ENCODE peak calls at places on chromosomes 13 and 19, in eight cellular contexts. B is stomach, A is ovary, E is K562, M is HepG2, N is SK-N-SH, U is A549, T is H1. C is an unnamed sample.

GRCh38 chr19:30447276-30447870 is 75.2 kb downstream of the ZNF536 start:
- DNase-seq in M (no peak), T (no peak), E (no peak), U (no peak), B (no peak), N (no peak), A (no peak), C (no peak)

GRCh38 chr19:32676186-32676894 is 692 bp downstream of the RGS9BP start:
- DNase-seq in U (peak), N (peak), B (peak), A (peak), M (no peak), T (no peak), E (no peak), C (no peak)

GRCh38 chr13:21663197-21663596 is 7.7 kb upstream of the FGF9 start:
- DNase-seq in N (no peak), B (no peak), M (peak), U (no peak), T (no peak), E (no peak), A (no peak), C (no peak)

GRCh38 chr19:42121666-42122069 is 10.6 kb downstream of the POU2F2 start:
- DNase-seq in N (no peak), U (peak), M (no peak), T (no peak), A (no peak), B (no peak), E (no peak), C (no peak)

GRCh38 chr19:3708207-3708931 is at the start of gene TJP3:
- DNase-seq in T (no peak), B (peak), E (no peak), U (no peak), N (peak), A (no peak), M (peak), C (no peak)

GRCh38 chr19:29810504-29810871 is 1.3 kb upstream of the CCNE1 start:
- DNase-seq in T (no peak), M (no peak), A (peak), B (no peak), E (peak), U (no peak), N (no peak), C (no peak)

GRCh38 chr13:30473675-30474074 is 7.9 kb upstream of the HMGB1 start:
- DNase-seq in N (no peak), E (no peak), T (no peak), B (no peak), A (no peak), U (no peak), M (no peak), C (no peak)

GRCh38 chr13:32475403-32475802 is 47.5 kb upstream of the N4BP2L1 start:
- DNase-seq in B (no peak), N (no peak), A (no peak), U (no peak), T (no peak), M (no peak), E (no peak), C (no peak)

GRCh38 chr19:15445807-15446376 is 3.9 kb downstream of the WIZ start:
- DNase-seq in B (no peak), E (no peak), N (no peak), M (no peak), A (no peak), T (no peak), U (no peak), C (no peak)

GRCh38 chr13:79581870-79582315 is 100.9 kb downstream of the NDFIP2 start:
- DNase-seq in B (no peak), T (no peak), U (no peak), A (no peak), N (no peak), E (no peak), M (no peak), C (no peak)

GRCh38 chr19:29679598-29680210 is 14.4 kb downstream of the PLEKHF1 start:
- DNase-seq in B (no peak), E (no peak), N (no peak), U (no peak), M (no peak), A (no peak), T (no peak), C (no peak)

GRCh38 chr13:103371271-103371670 is 305.1 kb upstream of the SLC10A2 start:
- DNase-seq in E (no peak), T (no peak), B (no peak), M (no peak), U (no peak), N (no peak), A (no peak), C (no peak)

GRCh38 chr13:26183416-26183815 is 38.7 kb downstream of the RNF6 start:
- DNase-seq in A (no peak), B (no peak), T (no peak), E (no peak), M (no peak), N (no peak), U (no peak), C (no peak)

GRCh38 chr19:5147971-5148793 is 179.3 kb downstream of the KDM4B start:
- DNase-seq in T (no peak), N (no peak), U (no peak), A (no peak), B (no peak), M (no peak), E (no peak), C (no peak)

GRCh38 chr19:56333506-56333905 is 18.9 kb upstream of the ZSCAN5A start:
- DNase-seq in E (peak), U (peak), A (no peak), B (peak), M (peak), T (no peak), N (peak), C (no peak)

GRCh38 chr19:17200408-17201079 is 14.6 kb upstream of the USE1 start:
- DNase-seq in A (no peak), B (no peak), U (no peak), M (peak), E (no peak), T (no peak), N (peak), C (no peak)

GRCh38 chr19:16444273-16444597 is 27.5 kb downstream of the EPS15L1 start:
- DNase-seq in U (no peak), T (no peak), N (no peak), M (no peak), B (no peak), A (no peak), E (no peak), C (no peak)

GRCh38 chr19:30664358-30665058 is 292.3 kb downstream of the ZNF536 start:
- DNase-seq in U (no peak), E (peak), B (peak), T (no peak), N (peak), A (no peak), M (peak), C (no peak)

GRCh38 chr13:32947886-32948285 is 68.3 kb upstream of the KL start:
- DNase-seq in A (no peak), M (no peak), U (no peak), N (peak), B (no peak), T (no peak), E (no peak), C (no peak)

GRCh38 chr19:50003810-50004419 is 21.3 kb downstream of the VRK3 start:
- DNase-seq in T (no peak), B (peak), U (peak), N (no peak), A (no peak), M (no peak), E (peak), C (no peak)

GRCh38 chr19:46373573-46374359 is 26.9 kb downstream of the PPP5C start:
- DNase-seq in T (peak), N (peak), E (no peak), M (no peak), B (peak), U (peak), A (peak), C (peak)

GRCh38 chr19:4844348-4845179 is 13.1 kb upstream of the TICAM1 start:
- DNase-seq in E (peak), B (no peak), N (no peak), M (peak), A (no peak), T (no peak), U (no peak), C (peak)

GRCh38 chr19:9945319-9945966 is 9.1 kb upstream of the OLFM2 start:
- DNase-seq in A (peak), E (peak), M (peak), B (peak), T (no peak), N (peak), U (no peak), C (peak)

DNA sequence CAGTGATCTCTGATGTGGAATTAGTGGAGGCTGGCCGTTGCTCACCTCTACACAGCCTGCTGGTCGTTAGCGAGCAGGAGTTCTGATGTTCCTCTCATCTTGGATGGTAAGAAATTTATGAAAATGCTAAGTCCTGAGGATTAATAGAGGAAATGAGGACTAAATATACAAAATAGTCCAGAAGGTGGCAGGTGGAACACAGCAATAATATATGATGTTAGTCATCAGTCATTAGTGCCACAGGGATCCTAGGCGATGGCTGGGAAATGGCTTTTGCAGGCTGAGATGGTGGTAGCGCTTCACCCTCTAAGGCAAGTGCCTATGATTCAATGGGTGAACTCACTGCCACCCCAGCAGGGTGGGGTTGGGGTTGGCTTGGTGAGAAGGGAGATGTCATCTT is 338.6 kb upstream of the TMTC4 start:
- DNase-seq in A (no peak), E (no peak), M (no peak), B (no peak), T (no peak), N (no peak), U (no peak), C (no peak)
- TF ChIP-seq CTCF in A (no peak), E (no peak), M (no peak), B (no peak), T (no peak), N (no peak), U (no peak), C (no peak)

GRCh38 chr19:35379992-35380391 is 9.1 kb downstream of the GPR42 start:
- DNase-seq in U (no peak), E (peak), M (peak), T (no peak), N (no peak), A (no peak), B (peak), C (peak)
- TF ChIP-seq EP300 in U (no peak), E (no peak), M (no peak), T (no peak), N (no peak), A (no peak), B (no peak), C (no peak)

DNA sequence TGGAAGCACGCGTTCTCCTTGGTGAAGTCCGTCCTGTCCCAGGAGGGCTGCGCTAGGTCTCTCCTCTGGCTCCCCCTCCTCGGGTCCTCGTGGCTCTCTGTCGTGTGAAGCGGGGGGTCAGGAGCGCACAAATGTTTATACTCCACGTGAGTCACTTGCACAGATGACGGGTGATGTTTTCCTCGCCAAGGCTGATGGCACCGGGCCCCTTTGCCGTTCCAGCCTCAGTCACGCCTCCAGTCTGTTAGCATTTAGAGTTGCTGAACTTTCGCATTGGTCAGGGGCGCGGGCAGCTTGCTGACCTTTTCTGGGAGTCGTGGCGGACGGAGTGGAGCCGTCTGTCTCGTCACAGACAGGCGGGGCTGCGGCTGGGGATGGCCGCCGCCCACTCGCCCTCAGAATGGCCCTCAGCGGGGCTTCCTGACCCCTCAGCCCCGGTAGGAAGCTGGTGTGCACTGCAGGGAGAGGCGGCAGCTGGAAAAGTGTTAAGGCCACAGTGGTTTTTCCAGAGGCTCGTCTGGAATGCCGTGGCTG is 13.7 kb downstream of the KLHL26 start:
- DNase-seq in U (no peak), A (peak), N (no peak), B (peak), T (no peak), M (no peak), E (peak), C (peak)
- H3K4me3 ChIP-seq in U (no peak), A (no peak), N (no peak), B (peak), T (no peak), M (no peak), E (no peak), C (no peak)

GRCh38 chr19:2047076-2047448 is 4.0 kb downstream of the MKNK2 start:
- DNase-seq in E (no peak), N (no peak), T (no peak), B (no peak), U (no peak), M (no peak), A (no peak), C (no peak)
- TF ChIP-seq CTCF in E (no peak), N (no peak), T (no peak), B (no peak), U (peak), M (no peak), A (no peak), C (no peak)

DNA sequence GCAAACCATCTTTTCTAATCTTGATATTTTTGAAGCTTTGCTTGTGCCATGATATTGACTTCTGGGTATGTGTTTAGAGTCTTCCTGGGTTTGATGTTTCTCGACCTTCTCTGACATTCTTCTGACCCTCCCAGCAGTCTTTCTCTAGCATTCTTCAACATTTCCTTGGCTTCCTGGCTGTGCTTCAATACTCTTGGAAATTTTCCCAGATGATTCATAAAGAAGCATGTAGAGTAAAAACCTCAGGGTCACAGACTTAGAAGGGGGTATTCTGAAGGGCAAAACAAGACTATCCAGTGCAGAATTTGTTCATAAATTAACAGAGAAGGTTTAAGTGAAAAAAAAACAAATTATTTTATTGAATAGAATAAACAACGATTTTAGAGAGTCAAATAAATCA is 946.4 kb upstream of the PCDH9 start:
- DNase-seq in U (no peak), M (no peak), E (no peak), N (no peak), B (no peak), A (no peak), T (no peak), C (no peak)
- TF ChIP-seq EP300 in U (no peak), M (no peak), E (no peak), N (no peak), B (no peak), A (no peak), T (no peak), C (no peak)

GRCh38 chr13:99260216-99260615 is 2.0 kb upstream of the GPR18 start:
- DNase-seq in B (no peak), A (no peak), M (no peak), U (no peak), T (no peak), N (no peak), E (no peak), C (no peak)

GRCh38 chr13:99258210-99258860 is at the start of gene GPR18:
- DNase-seq in M (no peak), T (no peak), B (no peak), N (no peak), A (no peak), E (no peak), U (no peak), C (no peak)

GRCh38 chr13:99257291-99257690 is 888 bp downstream of the GPR18 start:
- DNase-seq in B (no peak), A (no peak), U (no peak), N (no peak), M (no peak), T (no peak), E (no peak), C (no peak)

GRCh38 chr13:99261040-99261439 is 2.9 kb upstream of the GPR18 start:
- DNase-seq in B (no peak), U (no peak), T (no peak), A (no peak), N (no peak), M (peak), E (no peak), C (no peak)

GRCh38 chr13:99258946-99259345 is 767 bp upstream of the GPR18 start:
- DNase-seq in A (no peak), T (no peak), M (no peak), U (no peak), B (no peak), E (no peak), N (no peak), C (no peak)
- H3K4me3 ChIP-seq in A (no peak), T (no peak), M (no peak), U (no peak), B (no peak), E (no peak), N (no peak), C (no peak)

C was measured in suprapubic skin.